ENCODE peak calls at places on chromosomes 3 and 15, in seven cellular contexts. One of them, this sample, is unnamed.

GRCh38 chr3:125107861-125108567 is 52.2 kb upstream of the HEG1 start:
- DNase-seq in fibroblast of pulmonary artery: peak; percentile 83
- DNase-seq in heart left ventricle: no peak
- DNase-seq in sigmoid colon: no peak
- DNase-seq in NCI-H2029: no peak
- DNase-seq in activated T-cell treated with anti-CD3 and anti-CD28 coated beads for 1 hour: no peak
- DNase-seq in NCI-H146: no peak
- DNase-seq in this sample: no peak

GRCh38 chr3:171904829-171905228 is 61.7 kb downstream of the TMEM212 start:
- DNase-seq in sigmoid colon: no peak
- DNase-seq in activated T-cell treated with anti-CD3 and anti-CD28 coated beads for 1 hour: no peak
- DNase-seq in NCI-H146: no peak
- DNase-seq in fibroblast of pulmonary artery: peak; percentile 15
- DNase-seq in NCI-H2029: no peak
- DNase-seq in heart left ventricle: no peak
- DNase-seq in this sample: no peak

GRCh38 chr15:62482715-62483429 is 317.8 kb upstream of the C2CD4B start:
- DNase-seq in activated T-cell treated with anti-CD3 and anti-CD28 coated beads for 1 hour: no peak
- DNase-seq in NCI-H2029: no peak
- DNase-seq in sigmoid colon: no peak
- DNase-seq in heart left ventricle: no peak
- DNase-seq in fibroblast of pulmonary artery: no peak
- DNase-seq in NCI-H146: no peak
- DNase-seq in this sample: no peak

GRCh38 chr3:30625541-30626438 is 19.4 kb downstream of the TGFBR2 start:
- DNase-seq in sigmoid colon: no peak
- DNase-seq in heart left ventricle: no peak
- DNase-seq in fibroblast of pulmonary artery: peak; percentile 73
- DNase-seq in activated T-cell treated with anti-CD3 and anti-CD28 coated beads for 1 hour: no peak
- DNase-seq in NCI-H146: no peak
- DNase-seq in NCI-H2029: no peak
- DNase-seq in this sample: no peak

GRCh38 chr3:69998759-69999158 is 774 bp upstream of the SAMMSON start:
- DNase-seq in NCI-H146: no peak
- DNase-seq in sigmoid colon: no peak
- DNase-seq in activated T-cell treated with anti-CD3 and anti-CD28 coated beads for 1 hour: no peak
- DNase-seq in heart left ventricle: no peak
- DNase-seq in fibroblast of pulmonary artery: no peak
- DNase-seq in NCI-H2029: no peak
- DNase-seq in this sample: no peak

GRCh38 chr15:62534996-62535395 is 369.9 kb upstream of the C2CD4B start:
- DNase-seq in NCI-H146: no peak
- DNase-seq in activated T-cell treated with anti-CD3 and anti-CD28 coated beads for 1 hour: no peak
- DNase-seq in NCI-H2029: no peak
- DNase-seq in sigmoid colon: no peak
- DNase-seq in fibroblast of pulmonary artery: no peak
- DNase-seq in heart left ventricle: no peak
- DNase-seq in this sample: no peak

GRCh38 chr15:38667875-38668274 is 103.3 kb upstream of the RASGRP1 start:
- DNase-seq in heart left ventricle: no peak
- DNase-seq in NCI-H146: no peak
- DNase-seq in activated T-cell treated with anti-CD3 and anti-CD28 coated beads for 1 hour: no peak
- DNase-seq in sigmoid colon: no peak
- DNase-seq in NCI-H2029: no peak
- DNase-seq in fibroblast of pulmonary artery: no peak
- DNase-seq in this sample: no peak

GRCh38 chr3:153165211-153165815 is 3.3 kb downstream of the RAP2B start:
- DNase-seq in activated T-cell treated with anti-CD3 and anti-CD28 coated beads for 1 hour: no peak
- DNase-seq in heart left ventricle: no peak
- DNase-seq in fibroblast of pulmonary artery: peak; percentile 59
- DNase-seq in NCI-H146: no peak
- DNase-seq in sigmoid colon: no peak
- DNase-seq in NCI-H2029: no peak
- DNase-seq in this sample: no peak

GRCh38 chr3:149659173-149659468 is 1.3 kb upstream of the WWTR1 start:
- DNase-seq in fibroblast of pulmonary artery: no peak
- DNase-seq in NCI-H146: no peak
- DNase-seq in activated T-cell treated with anti-CD3 and anti-CD28 coated beads for 1 hour: no peak
- DNase-seq in NCI-H2029: no peak
- DNase-seq in sigmoid colon: peak; percentile 78
- DNase-seq in heart left ventricle: no peak
- DNase-seq in this sample: peak; percentile 63

GRCh38 chr15:90365414-90366055 is 13.5 kb downstream of the ZNF774 start:
- DNase-seq in fibroblast of pulmonary artery: no peak
- DNase-seq in NCI-H2029: no peak
- DNase-seq in NCI-H146: no peak
- DNase-seq in heart left ventricle: no peak
- DNase-seq in sigmoid colon: no peak
- DNase-seq in activated T-cell treated with anti-CD3 and anti-CD28 coated beads for 1 hour: no peak
- DNase-seq in this sample: no peak

GRCh38 chr3:46484911-46485696 is 12.7 kb upstream of the RTP3 start:
- DNase-seq in fibroblast of pulmonary artery: no peak
- DNase-seq in NCI-H146: peak; percentile 97
- DNase-seq in NCI-H2029: peak; percentile 78
- DNase-seq in sigmoid colon: peak; percentile 53
- DNase-seq in heart left ventricle: no peak
- DNase-seq in activated T-cell treated with anti-CD3 and anti-CD28 coated beads for 1 hour: no peak
- DNase-seq in this sample: no peak

GRCh38 chr15:74202461-74203401 is at the start of gene STRA6:
- DNase-seq in fibroblast of pulmonary artery: no peak
- DNase-seq in activated T-cell treated with anti-CD3 and anti-CD28 coated beads for 1 hour: no peak
- DNase-seq in heart left ventricle: no peak
- DNase-seq in sigmoid colon: no peak
- DNase-seq in NCI-H2029: no peak
- DNase-seq in NCI-H146: peak; percentile 95
- DNase-seq in this sample: no peak

GRCh38 chr15:81357178-81357686 is 16.8 kb downstream of the TMC3 start:
- DNase-seq in fibroblast of pulmonary artery: no peak
- DNase-seq in NCI-H146: no peak
- DNase-seq in NCI-H2029: no peak
- DNase-seq in sigmoid colon: no peak
- DNase-seq in activated T-cell treated with anti-CD3 and anti-CD28 coated beads for 1 hour: no peak
- DNase-seq in heart left ventricle: no peak
- DNase-seq in this sample: no peak

GRCh38 chr3:125367403-125368230 is 7.5 kb downstream of the ZNF148 start:
- DNase-seq in NCI-H2029: no peak
- DNase-seq in sigmoid colon: no peak
- DNase-seq in fibroblast of pulmonary artery: peak; percentile 34
- DNase-seq in heart left ventricle: no peak
- DNase-seq in NCI-H146: no peak
- DNase-seq in activated T-cell treated with anti-CD3 and anti-CD28 coated beads for 1 hour: no peak
- DNase-seq in this sample: no peak

GRCh38 chr3:171351676-171352075 is 108.5 kb downstream of the TNIK start:
- DNase-seq in activated T-cell treated with anti-CD3 and anti-CD28 coated beads for 1 hour: no peak
- DNase-seq in NCI-H2029: peak; percentile 23
- DNase-seq in sigmoid colon: no peak
- DNase-seq in fibroblast of pulmonary artery: peak; percentile 87
- DNase-seq in heart left ventricle: no peak
- DNase-seq in NCI-H146: no peak
- DNase-seq in this sample: no peak

GRCh38 chr3:44554626-44555592 is at the start of gene ZKSCAN7:
- DNase-seq in heart left ventricle: peak; percentile 48
- DNase-seq in fibroblast of pulmonary artery: peak; percentile 50
- DNase-seq in sigmoid colon: peak; percentile 73
- DNase-seq in activated T-cell treated with anti-CD3 and anti-CD28 coated beads for 1 hour: peak; percentile 28
- DNase-seq in NCI-H146: peak; percentile 78
- DNase-seq in NCI-H2029: peak; percentile 57
- DNase-seq in this sample: no peak

GRCh38 chr3:172132721-172133311 is 93.4 kb downstream of the FNDC3B start:
- DNase-seq in sigmoid colon: no peak
- DNase-seq in NCI-H2029: no peak
- DNase-seq in fibroblast of pulmonary artery: no peak
- DNase-seq in heart left ventricle: no peak
- DNase-seq in NCI-H146: no peak
- DNase-seq in activated T-cell treated with anti-CD3 and anti-CD28 coated beads for 1 hour: no peak
- DNase-seq in this sample: peak; percentile 91

GRCh38 chr3:194468086-194468485 is 18.7 kb downstream of the ATP13A3 start:
- DNase-seq in heart left ventricle: no peak
- DNase-seq in NCI-H2029: no peak
- DNase-seq in fibroblast of pulmonary artery: no peak
- DNase-seq in NCI-H146: no peak
- DNase-seq in sigmoid colon: no peak
- DNase-seq in activated T-cell treated with anti-CD3 and anti-CD28 coated beads for 1 hour: no peak
- DNase-seq in this sample: no peak

GRCh38 chr3:82672966-82673365 is 911.5 kb upstream of the GBE1 start:
- DNase-seq in fibroblast of pulmonary artery: no peak
- DNase-seq in NCI-H2029: no peak
- DNase-seq in NCI-H146: no peak
- DNase-seq in heart left ventricle: no peak
- DNase-seq in activated T-cell treated with anti-CD3 and anti-CD28 coated beads for 1 hour: no peak
- DNase-seq in sigmoid colon: no peak
- DNase-seq in this sample: no peak

GRCh38 chr3:151155409-151156128 is 47.4 kb downstream of the GPR171 start:
- DNase-seq in NCI-H146: no peak
- DNase-seq in NCI-H2029: no peak
- DNase-seq in sigmoid colon: no peak
- DNase-seq in heart left ventricle: no peak
- DNase-seq in fibroblast of pulmonary artery: no peak
- DNase-seq in activated T-cell treated with anti-CD3 and anti-CD28 coated beads for 1 hour: no peak
- DNase-seq in this sample: no peak

GRCh38 chr15:94306700-94307650 is 75.6 kb downstream of the MCTP2 start:
- DNase-seq in NCI-H2029: no peak
- DNase-seq in NCI-H146: no peak
- DNase-seq in activated T-cell treated with anti-CD3 and anti-CD28 coated beads for 1 hour: no peak
- DNase-seq in fibroblast of pulmonary artery: peak; percentile 28
- DNase-seq in heart left ventricle: no peak
- DNase-seq in sigmoid colon: no peak
- DNase-seq in this sample: no peak

GRCh38 chr3:58522759-58523425 is 14.1 kb downstream of the ACOX2 start:
- DNase-seq in sigmoid colon: no peak
- DNase-seq in activated T-cell treated with anti-CD3 and anti-CD28 coated beads for 1 hour: no peak
- DNase-seq in heart left ventricle: no peak
- DNase-seq in NCI-H2029: no peak
- DNase-seq in NCI-H146: no peak
- DNase-seq in fibroblast of pulmonary artery: no peak
- DNase-seq in this sample: no peak

GRCh38 chr3:131630812-131631211 is 128.0 kb upstream of the MRPL3 start:
- DNase-seq in NCI-H146: no peak
- DNase-seq in sigmoid colon: no peak
- DNase-seq in activated T-cell treated with anti-CD3 and anti-CD28 coated beads for 1 hour: no peak
- DNase-seq in NCI-H2029: no peak
- DNase-seq in fibroblast of pulmonary artery: no peak
- DNase-seq in heart left ventricle: no peak
- DNase-seq in this sample: no peak

GRCh38 chr15:63134245-63134644 is 12.6 kb downstream of the LACTB start:
- DNase-seq in NCI-H2029: no peak
- DNase-seq in sigmoid colon: no peak
- DNase-seq in heart left ventricle: no peak
- DNase-seq in NCI-H146: no peak
- DNase-seq in activated T-cell treated with anti-CD3 and anti-CD28 coated beads for 1 hour: no peak
- DNase-seq in fibroblast of pulmonary artery: no peak
- DNase-seq in this sample: no peak

GRCh38 chr3:194134231-194134756 is 1.7 kb upstream of the HES1 start:
- DNase-seq in sigmoid colon: peak; percentile 87
- DNase-seq in NCI-H146: peak; percentile 87
- DNase-seq in activated T-cell treated with anti-CD3 and anti-CD28 coated beads for 1 hour: no peak
- DNase-seq in heart left ventricle: peak; percentile 80
- DNase-seq in NCI-H2029: peak; percentile 57
- DNase-seq in fibroblast of pulmonary artery: no peak
- DNase-seq in this sample: no peak

GRCh38 chr3:16937421-16937820 is 52.7 kb downstream of the PLCL2 start:
- DNase-seq in fibroblast of pulmonary artery: no peak
- DNase-seq in heart left ventricle: no peak
- DNase-seq in activated T-cell treated with anti-CD3 and anti-CD28 coated beads for 1 hour: no peak
- DNase-seq in NCI-H2029: no peak
- DNase-seq in NCI-H146: no peak
- DNase-seq in sigmoid colon: no peak
- DNase-seq in this sample: no peak

GRCh38 chr3:152174876-152175575 is 93.7 kb upstream of the MBNL1 start:
- DNase-seq in sigmoid colon: no peak
- DNase-seq in NCI-H2029: no peak
- DNase-seq in heart left ventricle: no peak
- DNase-seq in NCI-H146: no peak
- DNase-seq in activated T-cell treated with anti-CD3 and anti-CD28 coated beads for 1 hour: no peak
- DNase-seq in fibroblast of pulmonary artery: no peak
- DNase-seq in this sample: no peak

GRCh38 chr3:123511726-123512125 is 62.8 kb upstream of the ADCY5 start:
- DNase-seq in NCI-H146: no peak
- DNase-seq in NCI-H2029: no peak
- DNase-seq in fibroblast of pulmonary artery: no peak
- DNase-seq in heart left ventricle: no peak
- DNase-seq in activated T-cell treated with anti-CD3 and anti-CD28 coated beads for 1 hour: no peak
- DNase-seq in sigmoid colon: no peak
- DNase-seq in this sample: no peak

GRCh38 chr3:46996689-46997452 is 17.4 kb downstream of the NBEAL2 start:
- DNase-seq in activated T-cell treated with anti-CD3 and anti-CD28 coated beads for 1 hour: no peak
- DNase-seq in NCI-H146: no peak
- DNase-seq in fibroblast of pulmonary artery: no peak
- DNase-seq in heart left ventricle: no peak
- DNase-seq in sigmoid colon: no peak
- DNase-seq in NCI-H2029: no peak
- DNase-seq in this sample: no peak

GRCh38 chr15:31080618-31081017 is 20.9 kb downstream of the TRPM1 start:
- DNase-seq in heart left ventricle: peak; percentile 39
- DNase-seq in activated T-cell treated with anti-CD3 and anti-CD28 coated beads for 1 hour: peak; percentile 11
- DNase-seq in NCI-H146: peak; percentile 1
- DNase-seq in NCI-H2029: no peak
- DNase-seq in sigmoid colon: peak; percentile 73
- DNase-seq in fibroblast of pulmonary artery: peak; percentile 31
- DNase-seq in this sample: no peak

GRCh38 chr3:151263126-151263525 is 15.2 kb downstream of the P2RY14 start:
- DNase-seq in heart left ventricle: no peak
- DNase-seq in activated T-cell treated with anti-CD3 and anti-CD28 coated beads for 1 hour: no peak
- DNase-seq in NCI-H146: no peak
- DNase-seq in NCI-H2029: no peak
- DNase-seq in sigmoid colon: no peak
- DNase-seq in fibroblast of pulmonary artery: no peak
- DNase-seq in this sample: no peak

GRCh38 chr15:26866298-26867198 is at the start of gene GABRA5:
- DNase-seq in sigmoid colon: no peak
- DNase-seq in heart left ventricle: peak; percentile 16
- DNase-seq in activated T-cell treated with anti-CD3 and anti-CD28 coated beads for 1 hour: no peak
- DNase-seq in fibroblast of pulmonary artery: peak; percentile 6
- DNase-seq in NCI-H146: peak; percentile 3
- DNase-seq in NCI-H2029: peak; percentile 33
- DNase-seq in this sample: no peak

GRCh38 chr3:107846282-107846852 is 244.5 kb downstream of the CD47 start:
- DNase-seq in fibroblast of pulmonary artery: peak; percentile 77
- DNase-seq in NCI-H2029: no peak
- DNase-seq in sigmoid colon: peak; percentile 68
- DNase-seq in activated T-cell treated with anti-CD3 and anti-CD28 coated beads for 1 hour: peak; percentile 17
- DNase-seq in NCI-H146: peak; percentile 97
- DNase-seq in heart left ventricle: peak; percentile 35
- DNase-seq in this sample: peak; percentile 50

GRCh38 chr15:62945063-62945462 is 97.5 kb upstream of the TPM1 start:
- DNase-seq in heart left ventricle: no peak
- DNase-seq in fibroblast of pulmonary artery: no peak
- DNase-seq in NCI-H2029: no peak
- DNase-seq in sigmoid colon: peak; percentile 54
- DNase-seq in activated T-cell treated with anti-CD3 and anti-CD28 coated beads for 1 hour: no peak
- DNase-seq in NCI-H146: no peak
- DNase-seq in this sample: no peak

GRCh38 chr15:45377630-45378148 is 655 bp downstream of the GATM start:
- DNase-seq in heart left ventricle: peak; percentile 49
- DNase-seq in activated T-cell treated with anti-CD3 and anti-CD28 coated beads for 1 hour: no peak
- DNase-seq in NCI-H146: no peak
- DNase-seq in sigmoid colon: peak; percentile 77
- DNase-seq in fibroblast of pulmonary artery: no peak
- DNase-seq in NCI-H2029: no peak
- DNase-seq in this sample: no peak

GRCh38 chr3:20142517-20142916 is 43.5 kb downstream of the SGO1 start:
- DNase-seq in sigmoid colon: no peak
- DNase-seq in NCI-H2029: no peak
- DNase-seq in NCI-H146: no peak
- DNase-seq in fibroblast of pulmonary artery: no peak
- DNase-seq in heart left ventricle: no peak
- DNase-seq in activated T-cell treated with anti-CD3 and anti-CD28 coated beads for 1 hour: no peak
- DNase-seq in this sample: no peak